ENCODE peak calls at places on chromosomes 6 and 20, in seven cellular contexts. One of them, this sample, is unnamed.

GRCh38 chr6:130671119-130672104 is 155.8 kb upstream of the SMLR1 start:
- DNase-seq in hepatocyte: no peak
- DNase-seq in foreskin fibroblast: no peak
- DNase-seq in T-helper 9 cell: no peak
- DNase-seq in SHP77: no peak
- DNase-seq in NAMALWA: no peak
- DNase-seq in activated CD4-positive, CD25-positive, alpha-beta regulatory T cell: no peak
- DNase-seq in this sample: no peak

GRCh38 chr20:62417981-62418708 is 9.2 kb downstream of the RBBP8NL start:
- DNase-seq in hepatocyte: no peak
- DNase-seq in SHP77: no peak
- DNase-seq in T-helper 9 cell: no peak
- DNase-seq in activated CD4-positive, CD25-positive, alpha-beta regulatory T cell: no peak
- DNase-seq in foreskin fibroblast: no peak
- DNase-seq in NAMALWA: no peak
- DNase-seq in this sample: no peak

GRCh38 chr20:21556398-21556797 is 42.5 kb upstream of the NKX2-2 start:
- DNase-seq in activated CD4-positive, CD25-positive, alpha-beta regulatory T cell: no peak
- DNase-seq in hepatocyte: no peak
- DNase-seq in T-helper 9 cell: no peak
- DNase-seq in foreskin fibroblast: no peak
- DNase-seq in SHP77: no peak
- DNase-seq in NAMALWA: no peak
- DNase-seq in this sample: no peak

GRCh38 chr20:45592574-45593189 is 13.6 kb upstream of the WFDC8 start:
- DNase-seq in activated CD4-positive, CD25-positive, alpha-beta regulatory T cell: no peak
- DNase-seq in foreskin fibroblast: peak
- DNase-seq in hepatocyte: peak
- DNase-seq in T-helper 9 cell: no peak
- DNase-seq in SHP77: peak
- DNase-seq in NAMALWA: peak
- DNase-seq in this sample: peak

GRCh38 chr20:43963872-43964791 is 49.5 kb downstream of the TOX2 start:
- DNase-seq in hepatocyte: no peak
- DNase-seq in NAMALWA: peak
- DNase-seq in T-helper 9 cell: no peak
- DNase-seq in SHP77: peak
- DNase-seq in foreskin fibroblast: peak
- DNase-seq in activated CD4-positive, CD25-positive, alpha-beta regulatory T cell: peak
- DNase-seq in this sample: peak

GRCh38 chr6:14871196-14871595 is 374.7 kb upstream of the JARID2 start:
- DNase-seq in T-helper 9 cell: no peak
- DNase-seq in activated CD4-positive, CD25-positive, alpha-beta regulatory T cell: no peak
- DNase-seq in foreskin fibroblast: no peak
- DNase-seq in SHP77: no peak
- DNase-seq in NAMALWA: no peak
- DNase-seq in hepatocyte: no peak
- DNase-seq in this sample: no peak

GRCh38 chr20:31496761-31497295 is 17.4 kb upstream of the HM13 start:
- DNase-seq in activated CD4-positive, CD25-positive, alpha-beta regulatory T cell: no peak
- DNase-seq in T-helper 9 cell: no peak
- DNase-seq in foreskin fibroblast: no peak
- DNase-seq in SHP77: no peak
- DNase-seq in NAMALWA: no peak
- DNase-seq in hepatocyte: peak
- DNase-seq in this sample: no peak

GRCh38 chr6:22826961-22827360 is 257.6 kb downstream of the HDGFL1 start:
- DNase-seq in activated CD4-positive, CD25-positive, alpha-beta regulatory T cell: no peak
- DNase-seq in NAMALWA: no peak
- DNase-seq in SHP77: no peak
- DNase-seq in hepatocyte: no peak
- DNase-seq in T-helper 9 cell: no peak
- DNase-seq in foreskin fibroblast: no peak
- DNase-seq in this sample: no peak

This sample was measured in NCI-H2107.